ENCODE peak calls at places on chromosomes 5 and 9, in six cellular contexts. V, L, H, Y, U and O are unnamed samples.

GRCh38 chr5:139633295-139634027 is 14.7 kb upstream of the CXXC5 start:
- DNase-seq in H (peak), Y (peak), L (peak), V (peak), U (peak), O (peak)

GRCh38 chr5:74256947-74257573 is 383.5 kb downstream of the ENC1 start:
- DNase-seq in V (no peak), U (no peak), Y (no peak), H (no peak), L (peak), O (no peak)

GRCh38 chr5:175623086-175623485 is 34.8 kb upstream of the HRH2 start:
- DNase-seq in H (no peak), U (no peak), Y (no peak), L (peak), V (no peak), O (no peak)

GRCh38 chr5:75010838-75011237 is 41.5 kb downstream of the GCNT4 start:
- DNase-seq in V (no peak), Y (no peak), L (no peak), U (no peak), H (no peak), O (no peak)

GRCh38 chr5:140603739-140604138 is 29.2 kb downstream of the CD14 start:
- DNase-seq in H (no peak), V (no peak), U (no peak), Y (no peak), L (no peak), O (no peak)

GRCh38 chr9:35519697-35520403 is 29.9 kb downstream of the RUSC2 start:
- DNase-seq in Y (no peak), U (no peak), H (peak), L (no peak), V (no peak), O (no peak)

GRCh38 chr9:86644315-86645034 is 290.3 kb upstream of the TUT7 start:
- DNase-seq in U (no peak), Y (no peak), V (no peak), H (no peak), L (no peak), O (no peak)

GRCh38 chr5:56432326-56432725 is 199.2 kb upstream of the ANKRD55 start:
- DNase-seq in H (peak), V (no peak), Y (no peak), L (no peak), U (no peak), O (no peak)

GRCh38 chr5:78467744-78468357 is 107.4 kb downstream of the SCAMP1 start:
- DNase-seq in V (no peak), H (peak), Y (no peak), U (peak), L (no peak), O (no peak)

GRCh38 chr5:5126444-5126843 is 13.7 kb upstream of the ADAMTS16 start:
- DNase-seq in V (peak), U (peak), Y (no peak), H (peak), L (no peak), O (no peak)

GRCh38 chr5:90786756-90787155 is 228.2 kb downstream of the ADGRV1 start:
- DNase-seq in V (no peak), H (no peak), Y (no peak), L (no peak), U (no peak), O (no peak)

GRCh38 chr5:159263569-159263905 is 447 bp downstream of the UBLCP1 start:
- DNase-seq in H (no peak), Y (no peak), U (no peak), L (no peak), V (no peak), O (no peak)

GRCh38 chr9:35107337-35108290 is 4.7 kb upstream of the STOML2 start:
- DNase-seq in Y (peak), H (no peak), L (peak), V (no peak), U (no peak), O (no peak)

GRCh38 chr5:55540024-55540423 is 5.3 kb upstream of the PLPP1 start:
- DNase-seq in U (no peak), V (no peak), Y (no peak), H (peak), L (no peak), O (no peak)

GRCh38 chr5:74042559-74043357 is 416.8 kb downstream of the ARHGEF28 start:
- DNase-seq in Y (no peak), V (no peak), U (no peak), H (peak), L (no peak), O (no peak)

GRCh38 chr5:76615759-76616158 is 7.4 kb downstream of the F2RL2 start:
- DNase-seq in V (no peak), L (no peak), H (no peak), Y (no peak), U (no peak), O (no peak)

GRCh38 chr5:76620166-76620565 is 3.0 kb downstream of the F2RL2 start:
- DNase-seq in H (no peak), Y (no peak), V (no peak), L (no peak), U (no peak), O (no peak)

GRCh38 chr5:76617229-76617628 is 6.0 kb downstream of the F2RL2 start:
- DNase-seq in V (no peak), L (no peak), Y (no peak), U (no peak), H (no peak), O (no peak)

GRCh38 chr5:76616206-76616605 is 7.0 kb downstream of the F2RL2 start:
- DNase-seq in H (no peak), L (no peak), V (no peak), U (no peak), Y (no peak), O (no peak)

DNA sequence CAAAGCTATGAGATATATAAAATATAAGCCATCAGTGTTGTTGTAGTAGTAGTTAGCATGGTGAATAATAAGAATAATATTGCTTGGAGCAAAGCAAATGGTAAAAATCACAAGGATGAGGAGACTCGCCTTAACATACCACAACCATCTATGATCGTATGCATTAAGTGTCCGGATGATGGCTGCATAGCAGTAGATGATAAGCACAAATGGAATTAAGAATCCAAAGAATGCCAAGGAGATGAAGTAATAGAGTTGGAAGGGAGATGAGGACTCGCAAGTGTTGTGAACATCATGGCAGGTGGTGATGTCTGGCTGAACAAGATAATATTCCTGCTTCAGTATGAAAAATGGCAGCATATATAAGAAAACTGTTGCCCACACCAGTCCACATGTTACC is 5.5 kb downstream of the F2RL2 start:
- DNase-seq in Y (no peak), L (no peak), V (no peak), U (no peak), H (peak), O (no peak)
- H3K27ac ChIP-seq in Y (no peak), L (no peak), V (no peak), U (no peak), H (no peak), O (no peak)

DNA sequence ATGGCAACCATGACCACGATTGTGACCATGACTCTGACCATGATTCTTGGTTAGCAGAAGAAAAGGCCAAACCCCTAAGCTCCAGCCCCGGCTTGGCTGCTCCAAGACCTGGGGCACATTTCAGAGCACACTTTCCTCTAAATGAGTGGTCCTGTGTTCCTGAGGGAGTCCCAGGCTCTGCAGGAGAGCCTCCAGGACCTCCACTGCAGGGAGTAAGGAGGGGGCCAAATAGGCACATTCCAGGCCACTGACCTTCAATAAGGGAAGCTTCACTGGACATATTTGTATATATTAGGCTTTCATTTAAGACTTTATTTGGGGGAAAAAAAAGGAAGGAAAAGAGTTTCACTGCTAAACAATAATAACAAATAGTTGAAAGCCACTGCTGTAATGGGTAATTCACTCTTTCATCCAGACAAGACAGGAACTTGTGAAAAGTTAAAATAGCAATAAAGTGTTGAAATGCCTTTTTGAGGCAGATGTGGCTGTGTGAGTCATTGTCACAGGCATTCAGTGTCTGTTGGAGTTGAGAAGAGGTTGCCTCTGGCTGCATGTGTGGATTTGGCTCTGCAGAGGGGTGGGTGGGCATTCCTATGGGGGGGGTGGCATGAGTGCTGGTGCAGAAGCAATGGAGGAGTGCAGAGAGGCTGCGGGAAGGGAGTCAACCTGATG is 63.9 kb upstream of the TGFBR1 start:
- DNase-seq in L (peak), U (no peak), V (no peak), Y (no peak), H (peak), O (no peak)
- H3K27ac ChIP-seq in L (no peak), U (peak), V (no peak), Y (no peak), H (peak), O (no peak)

DNA sequence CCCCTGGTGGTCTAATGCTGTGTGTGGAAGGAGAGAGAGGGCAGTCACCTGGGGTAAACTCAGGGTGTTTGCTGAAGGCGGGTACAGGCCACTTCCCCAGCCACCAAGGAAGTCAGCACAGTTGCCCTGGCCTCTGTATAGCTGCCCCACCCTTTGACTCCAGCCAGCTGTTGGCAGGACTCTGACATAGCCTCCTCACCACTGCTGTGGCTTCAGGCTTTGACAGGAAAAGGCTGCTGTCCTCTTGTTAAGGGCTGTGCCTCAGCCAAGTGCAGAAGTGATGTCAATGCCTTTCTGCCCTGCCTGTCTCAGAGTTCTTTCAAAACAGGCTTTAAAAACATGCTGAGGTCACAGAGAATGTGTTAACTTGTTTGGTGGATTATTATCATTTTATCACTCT is 487.2 kb upstream of the KLF4 start:
- DNase-seq in Y (peak), U (no peak), H (peak), L (no peak), V (peak), O (no peak)
- H3K27ac ChIP-seq in Y (peak), U (no peak), H (no peak), L (no peak), V (no peak), O (no peak)

DNA sequence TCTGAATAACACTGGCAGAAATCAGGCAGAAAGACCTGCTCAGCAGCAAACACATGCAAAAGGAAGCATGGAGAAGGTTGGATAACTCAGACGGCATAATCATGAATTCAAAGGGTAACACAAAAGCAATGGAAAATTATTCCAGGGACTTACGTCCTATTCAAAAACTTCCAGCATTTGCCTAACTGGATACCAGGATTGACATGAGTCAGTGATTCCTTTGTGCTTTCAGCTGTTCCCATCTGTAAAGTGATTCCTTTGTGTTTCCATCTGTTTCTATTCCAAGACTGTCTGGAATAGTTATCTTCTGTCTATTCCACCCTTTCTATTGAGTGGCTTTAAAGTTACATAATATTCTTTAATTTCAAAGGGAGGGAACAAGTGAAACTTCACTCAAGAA is 1361.7 kb upstream of the CDH9 start:
- DNase-seq in U (no peak), Y (no peak), V (no peak), L (no peak), H (no peak), O (no peak)
- H3K27ac ChIP-seq in U (no peak), Y (no peak), V (no peak), L (peak), H (no peak), O (no peak)

GRCh38 chr9:130446111-130446861 is 1.5 kb downstream of the ASS1 start:
- DNase-seq in V (peak), Y (peak), L (peak), H (peak), U (no peak), O (no peak)
- H3K27ac ChIP-seq in V (peak), Y (peak), L (no peak), H (peak), U (peak), O (no peak)

GRCh38 chr5:92552206-92553160 is 1028.5 kb downstream of the NR2F1-AS1 start:
- DNase-seq in V (no peak), H (peak), U (peak), Y (no peak), L (no peak), O (no peak)
- H3K27ac ChIP-seq in V (no peak), H (peak), U (peak), Y (no peak), L (peak), O (no peak)

GRCh38 chr5:12772276-12772675 is 868.0 kb upstream of the CTNND2 start:
- DNase-seq in V (no peak), H (no peak), Y (no peak), U (no peak), L (no peak), O (no peak)
- H3K27ac ChIP-seq in V (no peak), H (no peak), Y (no peak), U (no peak), L (no peak), O (no peak)